ENCODE peak calls at places on chromosomes 11 and 22, in nine cellular contexts. One of them, this sample, is unnamed.

GRCh38 chr11:96393753-96394348 is 4.0 kb downstream of the JRKL start:
- DNase-seq in GM23338: peak; percentile 68
- DNase-seq in K562: peak; percentile 36
- DNase-seq in fibroblast of lung: peak; percentile 66
- DNase-seq in DND-41: peak; percentile 13
- DNase-seq in PC-9: no peak
- DNase-seq in HCT116: peak; percentile 22
- DNase-seq in trophoblast cell: no peak
- DNase-seq in SK-N-SH: peak; percentile 45
- DNase-seq in this sample: peak; percentile 25

GRCh38 chr11:74822187-74822586 is 73.5 kb downstream of the RNF169 start:
- DNase-seq in GM23338: no peak
- DNase-seq in K562: no peak
- DNase-seq in fibroblast of lung: peak; percentile 95
- DNase-seq in DND-41: no peak
- DNase-seq in PC-9: no peak
- DNase-seq in HCT116: no peak
- DNase-seq in trophoblast cell: no peak
- DNase-seq in SK-N-SH: no peak
- DNase-seq in this sample: no peak

GRCh38 chr11:118338637-118339061 is 3.9 kb downstream of the CD3D start:
- DNase-seq in GM23338: peak; percentile 9
- DNase-seq in K562: peak; percentile 66
- DNase-seq in fibroblast of lung: no peak
- DNase-seq in DND-41: peak; percentile 89
- DNase-seq in PC-9: no peak
- DNase-seq in HCT116: no peak
- DNase-seq in trophoblast cell: no peak
- DNase-seq in SK-N-SH: no peak
- DNase-seq in this sample: no peak

GRCh38 chr11:30149998-30150397 is 80.8 kb upstream of the FSHB start:
- DNase-seq in GM23338: no peak
- DNase-seq in K562: no peak
- DNase-seq in fibroblast of lung: no peak
- DNase-seq in DND-41: no peak
- DNase-seq in PC-9: no peak
- DNase-seq in HCT116: no peak
- DNase-seq in trophoblast cell: no peak
- DNase-seq in SK-N-SH: no peak
- DNase-seq in this sample: no peak

GRCh38 chr11:110892741-110893285 is 180.6 kb upstream of the ARHGAP20 start:
- DNase-seq in GM23338: no peak
- DNase-seq in K562: no peak
- DNase-seq in fibroblast of lung: no peak
- DNase-seq in DND-41: no peak
- DNase-seq in PC-9: no peak
- DNase-seq in HCT116: no peak
- DNase-seq in trophoblast cell: no peak
- DNase-seq in SK-N-SH: no peak
- DNase-seq in this sample: no peak

GRCh38 chr11:64250875-64251721 is at the start of gene PLCB3:
- DNase-seq in GM23338: peak; percentile 83
- DNase-seq in K562: peak; percentile 92
- DNase-seq in fibroblast of lung: peak; percentile 38
- DNase-seq in DND-41: peak; percentile 68
- DNase-seq in PC-9: no peak
- DNase-seq in HCT116: no peak
- DNase-seq in trophoblast cell: no peak
- DNase-seq in SK-N-SH: peak; percentile 96
- DNase-seq in this sample: peak; percentile 83

GRCh38 chr11:93737904-93738612 is 3.2 kb downstream of the TAF1D start:
- DNase-seq in GM23338: no peak
- DNase-seq in K562: no peak
- DNase-seq in fibroblast of lung: no peak
- DNase-seq in DND-41: no peak
- DNase-seq in PC-9: peak; percentile 80
- DNase-seq in HCT116: no peak
- DNase-seq in trophoblast cell: no peak
- DNase-seq in SK-N-SH: no peak
- DNase-seq in this sample: no peak

GRCh38 chr22:31102441-31103081 is 4.8 kb downstream of the SELENOM start:
- DNase-seq in GM23338: no peak
- DNase-seq in K562: no peak
- DNase-seq in fibroblast of lung: peak; percentile 99
- DNase-seq in DND-41: no peak
- DNase-seq in PC-9: peak; percentile 71
- DNase-seq in HCT116: no peak
- DNase-seq in trophoblast cell: peak; percentile 93
- DNase-seq in SK-N-SH: no peak
- DNase-seq in this sample: no peak

GRCh38 chr11:72600557-72600956 is 73.7 kb downstream of the PDE2A start:
- DNase-seq in GM23338: no peak
- DNase-seq in K562: no peak
- DNase-seq in fibroblast of lung: no peak
- DNase-seq in DND-41: no peak
- DNase-seq in PC-9: no peak
- DNase-seq in HCT116: no peak
- DNase-seq in trophoblast cell: no peak
- DNase-seq in SK-N-SH: no peak
- DNase-seq in this sample: no peak

GRCh38 chr11:118895093-118896039 is 11.7 kb downstream of the CXCR5 start:
- DNase-seq in GM23338: peak; percentile 37
- DNase-seq in K562: no peak
- DNase-seq in fibroblast of lung: no peak
- DNase-seq in DND-41: peak; percentile 68
- DNase-seq in PC-9: no peak
- DNase-seq in HCT116: no peak
- DNase-seq in trophoblast cell: no peak
- DNase-seq in SK-N-SH: no peak
- DNase-seq in this sample: no peak

GRCh38 chr22:29985912-29986311 is 94.4 kb upstream of the HORMAD2 start:
- DNase-seq in GM23338: no peak
- DNase-seq in K562: no peak
- DNase-seq in fibroblast of lung: no peak
- DNase-seq in DND-41: no peak
- DNase-seq in PC-9: no peak
- DNase-seq in HCT116: no peak
- DNase-seq in trophoblast cell: no peak
- DNase-seq in SK-N-SH: no peak
- DNase-seq in this sample: peak; percentile 55

GRCh38 chr22:32852346-32853251 is 51.1 kb downstream of the TIMP3 start:
- DNase-seq in GM23338: no peak
- DNase-seq in K562: peak; percentile 22
- DNase-seq in fibroblast of lung: peak; percentile 46
- DNase-seq in DND-41: no peak
- DNase-seq in PC-9: no peak
- DNase-seq in HCT116: no peak
- DNase-seq in trophoblast cell: no peak
- DNase-seq in SK-N-SH: peak; percentile 37
- DNase-seq in this sample: no peak

GRCh38 chr11:35803115-35803514 is 140.5 kb downstream of the TRIM44 start:
- DNase-seq in GM23338: no peak
- DNase-seq in K562: no peak
- DNase-seq in fibroblast of lung: no peak
- DNase-seq in DND-41: no peak
- DNase-seq in PC-9: no peak
- DNase-seq in HCT116: no peak
- DNase-seq in trophoblast cell: no peak
- DNase-seq in SK-N-SH: no peak
- DNase-seq in this sample: no peak

GRCh38 chr11:40405614-40406013 is 1053.8 kb downstream of the LRRC4C start:
- DNase-seq in GM23338: no peak
- DNase-seq in K562: no peak
- DNase-seq in fibroblast of lung: no peak
- DNase-seq in DND-41: no peak
- DNase-seq in PC-9: no peak
- DNase-seq in HCT116: no peak
- DNase-seq in trophoblast cell: no peak
- DNase-seq in SK-N-SH: no peak
- DNase-seq in this sample: no peak

GRCh38 chr22:39146256-39147101 is 6.0 kb downstream of the CBX7 start:
- DNase-seq in GM23338: no peak
- DNase-seq in K562: no peak
- DNase-seq in fibroblast of lung: no peak
- DNase-seq in DND-41: no peak
- DNase-seq in PC-9: no peak
- DNase-seq in HCT116: no peak
- DNase-seq in trophoblast cell: no peak
- DNase-seq in SK-N-SH: no peak
- DNase-seq in this sample: no peak

GRCh38 chr22:39149915-39150847 is 2.3 kb downstream of the CBX7 start:
- DNase-seq in GM23338: peak; percentile 50
- DNase-seq in K562: no peak
- DNase-seq in fibroblast of lung: no peak
- DNase-seq in DND-41: no peak
- DNase-seq in PC-9: no peak
- DNase-seq in HCT116: no peak
- DNase-seq in trophoblast cell: no peak
- DNase-seq in SK-N-SH: no peak
- DNase-seq in this sample: peak; percentile 40

GRCh38 chr22:39148024-39148726 is 4.3 kb downstream of the CBX7 start:
- DNase-seq in GM23338: no peak
- DNase-seq in K562: no peak
- DNase-seq in fibroblast of lung: no peak
- DNase-seq in DND-41: no peak
- DNase-seq in PC-9: no peak
- DNase-seq in HCT116: no peak
- DNase-seq in trophoblast cell: no peak
- DNase-seq in SK-N-SH: no peak
- DNase-seq in this sample: no peak

GRCh38 chr22:39148727-39149535 is 3.5 kb downstream of the CBX7 start:
- DNase-seq in GM23338: peak; percentile 83
- DNase-seq in K562: peak; percentile 52
- DNase-seq in fibroblast of lung: no peak
- DNase-seq in DND-41: peak; percentile 41
- DNase-seq in PC-9: no peak
- DNase-seq in HCT116: no peak
- DNase-seq in trophoblast cell: no peak
- DNase-seq in SK-N-SH: peak; percentile 44
- DNase-seq in this sample: peak; percentile 56

GRCh38 chr22:39147335-39148023 is 5.0 kb downstream of the CBX7 start:
- DNase-seq in GM23338: no peak
- DNase-seq in K562: no peak
- DNase-seq in fibroblast of lung: no peak
- DNase-seq in DND-41: no peak
- DNase-seq in PC-9: no peak
- DNase-seq in HCT116: no peak
- DNase-seq in trophoblast cell: no peak
- DNase-seq in SK-N-SH: no peak
- DNase-seq in this sample: no peak
- H3K79me2 ChIP-seq in GM23338: no peaks in the 10 kb centered on the region
- H3K79me2 ChIP-seq in K562: no peaks in the 10 kb centered on the region
- H3K79me2 ChIP-seq in fibroblast of lung: no peaks in the 10 kb centered on the region
- H3K79me2 ChIP-seq in DND-41: peaks cover 16% of the 10 kb centered on the region
- H3K79me2 ChIP-seq in PC-9: peaks cover 3% of the 10 kb centered on the region
- H3K79me2 ChIP-seq in HCT116: no peaks in the 10 kb centered on the region
- H3K79me2 ChIP-seq in trophoblast cell: peaks cover 4% of the 10 kb centered on the region
- H3K79me2 ChIP-seq in SK-N-SH: no peaks in the 10 kb centered on the region
- H3K79me2 ChIP-seq in this sample: no peaks in the 10 kb centered on the region

DNA sequence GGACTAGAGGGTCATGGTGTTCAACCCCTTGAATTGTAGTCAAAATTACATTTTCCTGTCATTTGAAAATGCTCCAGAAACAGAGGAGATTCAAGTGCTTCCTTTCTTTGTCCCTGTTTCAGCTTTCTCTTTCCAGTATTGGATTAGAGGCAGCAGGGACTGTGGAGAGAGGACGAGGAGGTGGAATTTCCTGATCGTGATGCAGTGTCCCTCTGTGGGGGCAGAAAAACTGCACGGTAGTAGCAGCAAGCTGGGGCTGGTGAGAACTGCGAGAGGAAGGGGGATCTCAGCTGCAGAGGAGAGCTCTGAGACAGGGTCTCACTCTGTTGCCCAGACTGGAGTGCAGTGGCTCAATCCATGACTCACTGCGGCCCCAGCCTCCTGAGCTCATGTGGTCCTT is 60.4 kb downstream of the UBASH3B start:
- DNase-seq in GM23338: no peak
- DNase-seq in K562: no peak
- DNase-seq in fibroblast of lung: no peak
- DNase-seq in DND-41: peak; percentile 41
- DNase-seq in PC-9: no peak
- DNase-seq in HCT116: no peak
- DNase-seq in trophoblast cell: no peak
- DNase-seq in SK-N-SH: no peak
- DNase-seq in this sample: no peak
- H3K79me2 ChIP-seq in GM23338: no peaks in the 10 kb centered on the region
- H3K79me2 ChIP-seq in K562: no peaks in the 10 kb centered on the region
- H3K79me2 ChIP-seq in fibroblast of lung: no peaks in the 10 kb centered on the region
- H3K79me2 ChIP-seq in DND-41: peaks cover 92% of the 10 kb centered on the region
- H3K79me2 ChIP-seq in PC-9: peaks cover 97% of the 10 kb centered on the region
- H3K79me2 ChIP-seq in HCT116: no peaks in the 10 kb centered on the region
- H3K79me2 ChIP-seq in trophoblast cell: peaks cover 2% of the 10 kb centered on the region
- H3K79me2 ChIP-seq in SK-N-SH: peaks cover 59% of the 10 kb centered on the region
- H3K79me2 ChIP-seq in this sample: no peaks in the 10 kb centered on the region

DNA sequence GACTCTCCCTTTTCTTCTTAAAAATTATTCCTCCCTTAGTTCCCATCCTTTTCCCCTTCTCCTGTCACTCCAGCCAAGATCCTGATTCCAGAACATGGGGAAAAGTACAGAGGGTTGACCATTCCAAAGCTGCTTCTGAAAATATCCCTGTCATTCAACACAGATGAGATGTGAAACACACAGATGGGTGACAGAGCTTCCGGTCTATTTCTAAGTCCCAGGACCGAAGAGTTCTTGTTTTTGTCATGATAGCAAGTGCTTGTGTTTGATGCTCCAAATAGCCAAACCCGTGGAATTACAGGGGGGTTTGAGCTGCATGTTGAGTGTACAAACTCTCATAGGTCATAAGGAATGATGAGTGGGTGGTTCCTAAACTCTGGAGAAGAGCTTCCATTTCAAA is 57.9 kb downstream of the PARVA start:
- DNase-seq in GM23338: no peak
- DNase-seq in K562: no peak
- DNase-seq in fibroblast of lung: no peak
- DNase-seq in DND-41: no peak
- DNase-seq in PC-9: no peak
- DNase-seq in HCT116: no peak
- DNase-seq in trophoblast cell: no peak
- DNase-seq in SK-N-SH: no peak
- DNase-seq in this sample: no peak
- H3K79me2 ChIP-seq in GM23338: no peaks in the 10 kb centered on the region
- H3K79me2 ChIP-seq in K562: no peaks in the 10 kb centered on the region
- H3K79me2 ChIP-seq in fibroblast of lung: peaks cover 26% of the 10 kb centered on the region
- H3K79me2 ChIP-seq in DND-41: no peaks in the 10 kb centered on the region
- H3K79me2 ChIP-seq in PC-9: no peaks in the 10 kb centered on the region
- H3K79me2 ChIP-seq in HCT116: no peaks in the 10 kb centered on the region
- H3K79me2 ChIP-seq in trophoblast cell: peaks cover 6% of the 10 kb centered on the region
- H3K79me2 ChIP-seq in SK-N-SH: peaks cover 88% of the 10 kb centered on the region
- H3K79me2 ChIP-seq in this sample: no peaks in the 10 kb centered on the region

DNA sequence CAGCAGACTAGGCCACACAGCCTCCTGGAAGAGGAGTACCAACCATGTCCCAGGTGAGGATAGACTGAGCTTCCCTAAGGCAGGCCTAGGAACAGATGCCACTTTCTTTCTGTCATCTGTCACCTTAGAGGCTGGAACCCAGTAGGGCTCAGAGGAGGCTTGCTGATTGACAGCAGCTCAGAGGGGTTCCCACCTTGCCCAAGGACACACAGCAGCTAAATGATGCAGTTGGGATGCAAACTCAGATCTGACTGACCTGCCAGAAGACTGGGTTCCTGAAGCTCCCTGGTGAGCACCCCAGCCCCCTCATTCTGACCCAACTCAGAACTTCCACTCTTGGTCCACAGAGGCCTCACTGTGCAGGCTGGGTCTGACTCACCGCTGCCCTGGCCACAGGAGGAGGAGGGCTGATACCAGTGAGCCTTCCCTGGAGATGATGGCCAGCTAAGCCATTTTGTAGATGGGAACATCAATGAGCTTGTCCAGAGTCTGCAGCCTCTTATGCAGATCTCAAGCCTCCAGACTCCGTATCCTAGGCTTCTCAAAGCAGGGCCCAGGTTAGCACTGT is 14.0 kb downstream of the CAPN5 start:
- DNase-seq in GM23338: no peak
- DNase-seq in K562: no peak
- DNase-seq in fibroblast of lung: no peak
- DNase-seq in DND-41: no peak
- DNase-seq in PC-9: no peak
- DNase-seq in HCT116: no peak
- DNase-seq in trophoblast cell: no peak
- DNase-seq in SK-N-SH: no peak
- DNase-seq in this sample: no peak
- H3K79me2 ChIP-seq in GM23338: peaks cover 16% of the 10 kb centered on the region
- H3K79me2 ChIP-seq in K562: no peaks in the 10 kb centered on the region
- H3K79me2 ChIP-seq in fibroblast of lung: peaks cover 1% of the 10 kb centered on the region
- H3K79me2 ChIP-seq in DND-41: no peaks in the 10 kb centered on the region
- H3K79me2 ChIP-seq in PC-9: no peaks in the 10 kb centered on the region
- H3K79me2 ChIP-seq in HCT116: no peaks in the 10 kb centered on the region
- H3K79me2 ChIP-seq in trophoblast cell: no peaks in the 10 kb centered on the region
- H3K79me2 ChIP-seq in SK-N-SH: peaks cover 79% of the 10 kb centered on the region
- H3K79me2 ChIP-seq in this sample: no peaks in the 10 kb centered on the region